ENCODE peak calls at places on chromosomes 12 and 14, in six cellular contexts. C is H1, O is K562, L is IMR-90, P is GM12878, H is HepG2. N is an unnamed sample.
A peak's percentile ranks its signal among the peaks of the same experiment; 100 is the strongest.

GRCh38 chr12:3381059-3382047 is 109.7 kb upstream of the PRMT8 start:
- DNase-seq in C (peak; percentile 16), O (no peak), L (no peak), P (no peak), H (no peak), N (no peak)

GRCh38 chr12:128969480-128970055 is 116.3 kb downstream of the GLT1D1 start:
- DNase-seq in C (peak; percentile 82), O (peak; percentile 38), L (no peak), P (peak; percentile 20), H (no peak), N (no peak)

GRCh38 chr14:33964599-33965317 is 13.9 kb upstream of the EGLN3 start:
- DNase-seq in C (no peak), O (peak; percentile 58), L (no peak), P (no peak), H (no peak), N (no peak)

GRCh38 chr12:84658877-84659276 is 253.7 kb downstream of the SLC6A15 start:
- DNase-seq in C (no peak), O (no peak), L (no peak), P (no peak), H (no peak), N (no peak)

GRCh38 chr12:14664434-14665023 is 31.9 kb downstream of the GUCY2C start:
- DNase-seq in C (no peak), O (no peak), L (peak; percentile 35), P (no peak), H (peak; percentile 6), N (peak; percentile 37)

GRCh38 chr14:91464615-91465205 is 45.4 kb downstream of the PPP4R3A start:
- DNase-seq in C (no peak), O (no peak), L (no peak), P (no peak), H (no peak), N (no peak)

GRCh38 chr12:131829351-131829794 is 1.2 kb downstream of the MMP17 start:
- DNase-seq in C (no peak), O (no peak), L (no peak), P (no peak), H (no peak), N (no peak)

GRCh38 chr12:8742501-8742900 is 44.7 kb downstream of the RIMKLB start:
- DNase-seq in C (no peak), O (no peak), L (peak; percentile 59), P (no peak), H (no peak), N (no peak)

GRCh38 chr12:82470906-82471512 is 112.7 kb downstream of the METTL25 start:
- DNase-seq in C (no peak), O (no peak), L (no peak), P (no peak), H (no peak), N (no peak)

GRCh38 chr12:38124247-38125012 is 192.1 kb upstream of the ALG10B start:
- DNase-seq in C (no peak), O (no peak), L (no peak), P (no peak), H (peak; percentile 89), N (no peak)

GRCh38 chr12:80320121-80320678 is 123.8 kb upstream of the PTPRQ start:
- DNase-seq in C (no peak), O (no peak), L (no peak), P (no peak), H (no peak), N (no peak)

GRCh38 chr14:95237956-95238355 is 80.6 kb upstream of the DICER1 start:
- DNase-seq in C (no peak), O (no peak), L (no peak), P (no peak), H (no peak), N (no peak)

GRCh38 chr12:123608192-123608591 is 6.3 kb downstream of the DDX55 start:
- DNase-seq in C (no peak), O (no peak), L (no peak), P (no peak), H (no peak), N (no peak)

GRCh38 chr12:76219806-76220205 is 128.4 kb downstream of the BBS10 start:
- DNase-seq in C (no peak), O (no peak), L (no peak), P (no peak), H (peak; percentile 24), N (no peak)

GRCh38 chr14:75342762-75343599 is 64.4 kb downstream of the FOS start:
- DNase-seq in C (no peak), O (no peak), L (no peak), P (peak; percentile 57), H (no peak), N (no peak)

GRCh38 chr14:77979171-77979570 is 179.3 kb downstream of the ADCK1 start:
- DNase-seq in C (no peak), O (no peak), L (no peak), P (no peak), H (no peak), N (no peak)

GRCh38 chr12:19648173-19648572 is 208.9 kb downstream of the AEBP2 start:
- DNase-seq in C (no peak), O (no peak), L (no peak), P (no peak), H (no peak), N (no peak)

GRCh38 chr12:121964813-121965643 is 46.6 kb downstream of the CFAP251 start:
- DNase-seq in C (no peak), O (no peak), L (peak; percentile 61), P (no peak), H (no peak), N (no peak)

GRCh38 chr12:12684375-12685106 is 11.4 kb downstream of the GPR19 start:
- DNase-seq in C (peak; percentile 80), O (no peak), L (peak; percentile 53), P (no peak), H (peak; percentile 13), N (no peak)

GRCh38 chr12:124567035-124567672 is at the start of gene NCOR2:
- DNase-seq in C (peak; percentile 72), O (peak; percentile 67), L (no peak), P (no peak), H (no peak), N (no peak)

GRCh38 chr12:93634416-93634815 is 42.8 kb upstream of the CRADD start:
- DNase-seq in C (no peak), O (no peak), L (peak; percentile 64), P (no peak), H (no peak), N (no peak)

DNA sequence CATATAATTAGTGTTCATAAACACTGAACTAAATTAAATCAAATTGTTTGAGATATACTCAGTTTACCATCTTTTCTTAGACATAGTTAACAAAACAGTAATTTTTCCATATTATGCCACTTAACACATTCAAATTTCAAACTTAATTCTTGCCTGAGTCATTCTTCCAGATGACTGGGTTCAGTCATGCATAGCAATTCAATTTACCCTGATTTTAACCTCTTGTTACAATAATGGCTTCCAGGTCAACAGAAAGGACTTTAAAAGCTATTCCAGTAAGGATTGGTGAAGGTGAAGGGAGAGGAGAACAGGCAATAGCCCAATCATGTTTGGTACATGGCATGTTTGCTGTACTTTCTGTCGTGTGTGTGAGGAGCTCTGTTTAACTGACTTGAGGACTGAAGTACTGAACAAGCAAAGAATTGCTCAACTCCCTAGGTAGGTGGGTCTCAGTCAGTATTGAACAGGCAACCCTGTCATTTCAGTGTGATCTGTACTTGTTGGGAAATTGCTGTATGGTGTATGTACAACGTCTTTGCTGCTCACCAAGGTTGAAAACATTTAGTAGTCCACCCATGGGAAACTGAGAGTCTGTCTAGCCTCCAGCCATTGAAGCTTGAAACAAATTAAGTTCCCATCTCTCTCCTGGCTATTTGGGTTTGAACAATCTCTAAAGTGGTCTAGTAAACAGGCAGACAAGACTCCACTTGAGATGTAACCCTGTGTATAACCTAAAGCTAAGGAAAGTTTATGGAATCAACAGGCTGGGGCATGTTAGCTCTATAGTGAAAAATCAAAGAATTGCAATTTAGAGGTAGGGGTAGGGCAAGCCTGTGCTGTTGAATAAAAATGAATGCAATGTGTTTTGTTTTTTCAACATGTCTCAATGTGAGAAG is 327.2 kb downstream of the BTG1 start:
- DNase-seq in C (no peak), O (no peak), L (no peak), P (no peak), H (no peak), N (no peak)
- TF ChIP-seq RAD21 in C (no peak), O (no peak), L (no peak), P (no peak), H (no peak), N (no peak)

DNA sequence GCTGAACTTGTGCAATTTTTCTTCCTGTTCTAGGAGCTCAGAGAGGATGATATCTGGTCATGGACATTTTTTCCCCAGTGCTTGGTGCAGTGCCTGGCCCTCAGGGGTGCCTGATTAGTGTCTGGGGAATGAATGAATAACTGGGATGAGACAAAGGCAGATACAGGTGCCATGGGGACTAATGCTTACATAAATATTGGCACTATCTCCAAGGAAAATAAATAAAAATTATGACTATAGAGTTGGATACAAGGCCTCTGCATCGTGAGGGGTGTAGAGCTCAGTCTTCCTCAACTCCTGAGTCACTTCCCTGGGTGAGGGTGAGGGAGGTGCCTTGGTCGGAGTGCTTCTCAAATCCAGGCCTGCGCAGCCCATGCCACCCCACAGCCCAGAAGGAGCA is 188.6 kb downstream of the KCNA5 start:
- DNase-seq in C (no peak), O (no peak), L (peak; percentile 64), P (no peak), H (no peak), N (no peak)
- TF ChIP-seq CEBPB in C (no peak), O (no peak), L (peak; percentile 25), P (no peak), H (no peak), N (no peak)

DNA sequence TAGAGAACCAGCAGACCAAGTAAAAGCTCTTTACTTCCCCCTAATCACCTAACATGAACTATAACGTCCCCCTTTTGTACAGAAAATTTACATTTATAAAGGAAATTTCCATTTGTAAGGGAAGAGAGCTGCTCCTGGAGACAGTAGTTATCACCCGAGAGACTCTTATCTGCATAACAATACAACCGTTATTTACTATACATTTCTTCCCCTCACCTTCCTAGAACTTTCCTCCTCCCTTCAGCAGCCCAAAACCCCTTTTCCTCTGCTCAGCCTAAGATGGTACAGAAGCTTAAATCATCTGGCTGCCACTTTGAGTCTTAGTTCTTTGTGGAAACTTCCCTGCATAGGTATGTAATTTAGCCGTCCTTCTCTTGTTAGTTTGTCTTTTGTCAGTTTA is 40.4 kb upstream of the ETV6 start:
- DNase-seq in C (no peak), O (no peak), L (no peak), P (no peak), H (no peak), N (no peak)
- H2AFZ ChIP-seq in C (no peak overlapping the region), O (peak overlapping the region; percentile 86), L (no peak overlapping the region), P (no peak overlapping the region), H (no peak overlapping the region), N (no peak overlapping the region)

DNA sequence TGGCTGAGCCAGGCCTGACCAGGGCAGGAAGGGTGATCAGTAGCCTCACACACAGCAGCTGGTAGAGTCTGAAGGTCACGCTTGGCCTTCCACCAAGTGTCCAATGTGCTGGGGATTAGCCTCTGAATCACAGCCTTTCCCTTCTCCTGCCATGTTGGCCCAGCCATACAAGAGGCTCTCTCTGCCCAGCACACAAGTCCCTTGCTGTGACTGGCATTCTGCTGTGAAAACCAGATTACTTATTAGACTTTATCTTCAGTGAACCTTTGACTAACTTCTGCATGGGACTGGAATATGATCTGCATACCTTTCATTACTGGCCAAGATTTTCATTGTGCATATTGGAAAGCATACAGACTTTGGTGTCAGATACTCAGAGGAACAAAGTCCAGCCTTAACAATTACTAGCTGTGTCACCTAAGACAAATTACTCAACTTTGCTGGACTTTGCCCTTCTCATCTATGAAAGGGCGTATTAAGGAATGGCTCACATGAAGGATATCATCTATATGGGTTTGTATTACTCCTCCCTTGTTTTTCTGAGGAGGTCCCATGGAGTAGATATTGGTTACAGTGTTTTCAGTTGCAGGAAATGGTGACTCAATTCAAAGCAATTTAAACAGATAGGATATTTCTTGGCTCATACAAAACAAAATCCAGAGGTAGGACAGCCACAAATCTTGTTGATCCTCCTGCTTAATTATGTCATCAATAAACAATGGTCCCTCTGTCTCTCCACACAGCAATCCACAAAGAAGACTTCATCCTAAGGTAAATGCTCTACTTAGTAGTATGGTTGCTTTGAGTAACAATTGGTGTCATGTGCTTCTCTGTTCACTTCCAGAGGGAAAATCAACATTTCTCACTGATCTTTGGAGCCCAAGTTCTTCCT is 99.6 kb downstream of the DYRK2 start:
- DNase-seq in C (no peak), O (no peak), L (peak; percentile 72), P (no peak), H (peak; percentile 87), N (peak; percentile 42)
- TF ChIP-seq RAD21 in C (no peak), O (no peak), L (no peak), P (no peak), H (no peak), N (no peak)